ENCODE peak calls at places on chromosomes 2 and 18, in five cellular contexts. N is fibroblast of lung; X is activated CD4-positive, alpha-beta T cell treated with anti-CD3 and anti-CD28 coated beads, Interleukin-2, amount 10 ng/mL, durations not matched to agents 7 days and 5 days; R is CD4-positive, CD25-positive, alpha-beta regulatory T cell; L is stimulated activated CD8-positive, alpha-beta memory T cell treated with anti-CD3 and anti-CD28 coated beads, Interleukin-12 subunit alpha, Interleukin-12 subunit beta, amount 100 ng/mL, for 1 hour. H is an unnamed sample.
A peak's percentile ranks its signal among the peaks of the same experiment; 100 is the strongest.

GRCh38 chr18:12455511-12455910 is 47.8 kb downstream of the PRELID3A start:
- DNase-seq in N (peak; percentile 86), R (no peak), L (no peak), X (no peak), H (no peak)

GRCh38 chr2:80304522-80304878 is at the start of gene LRRTM1:
- DNase-seq in L (no peak), X (no peak), R (no peak), N (peak; percentile 21), H (no peak)

GRCh38 chr2:194700116-194700515 is 956.9 kb upstream of the SLC39A10 start:
- DNase-seq in L (no peak), N (no peak), X (no peak), R (no peak), H (no peak)

GRCh38 chr2:174870787-174871186 is 106.5 kb upstream of the CHRNA1 start:
- DNase-seq in R (no peak), N (no peak), X (no peak), L (no peak), H (no peak)

GRCh38 chr2:65715328-65715727 is 282.9 kb upstream of the SPRED2 start:
- DNase-seq in X (no peak), N (no peak), L (no peak), R (no peak), H (no peak)

GRCh38 chr2:24438106-24438505 is 52.9 kb upstream of the NCOA1 start:
- DNase-seq in R (no peak), L (no peak), X (no peak), N (peak; percentile 79), H (no peak)

GRCh38 chr2:19617251-19617650 is 258.8 kb upstream of the OSR1 start:
- DNase-seq in R (no peak), L (no peak), N (peak; percentile 9), X (no peak), H (no peak)

GRCh38 chr2:198309673-198310280 is 505.4 kb downstream of the PLCL1 start:
- DNase-seq in N (peak; percentile 61), L (peak; percentile 27), X (peak; percentile 73), R (peak; percentile 61), H (no peak)

GRCh38 chr18:13611058-13611615 is 115.2 kb downstream of the FAM210A start:
- DNase-seq in X (peak; percentile 20), L (no peak), N (peak; percentile 23), R (peak; percentile 21), H (peak; percentile 61)

GRCh38 chr2:12397861-12398260 is 318.9 kb upstream of the TRIB2 start:
- DNase-seq in L (no peak), R (no peak), X (no peak), N (no peak), H (peak; percentile 22)

GRCh38 chr2:237270556-237270955 is 143.4 kb downstream of the COL6A3 start:
- DNase-seq in N (no peak), L (no peak), X (no peak), R (no peak), H (no peak)

GRCh38 chr2:216426166-216426777 is 14.0 kb downstream of the SMARCAL1 start:
- DNase-seq in X (no peak), R (no peak), L (no peak), N (no peak), H (no peak)

GRCh38 chr2:205483122-205483521 is 199.2 kb upstream of the NRP2 start:
- DNase-seq in L (no peak), R (no peak), X (no peak), N (no peak), H (no peak)

GRCh38 chr2:69933254-69933828 is 18.4 kb downstream of the MXD1 start:
- DNase-seq in R (no peak), L (no peak), X (no peak), N (no peak), H (no peak)

GRCh38 chr18:27808678-27809077 is 368.3 kb downstream of the CDH2 start:
- DNase-seq in L (no peak), X (no peak), N (no peak), R (no peak), H (no peak)

GRCh38 chr2:98448441-98449145 is 3.9 kb downstream of the INPP4A start:
- DNase-seq in L (no peak), R (peak; percentile 87), X (peak; percentile 69), N (no peak), H (no peak)

GRCh38 chr18:79467126-79467525 is 71.4 kb downstream of the NFATC1 start:
- DNase-seq in R (no peak), L (no peak), N (no peak), X (no peak), H (no peak)

H was measured in GM06990.